ENCODE peak calls at places on chromosomes 1 and 21, in four cellular contexts. P is brain microvascular endothelial cell, W is A549, I is progenitor cell of endocrine pancreas. F is an unnamed sample.

GRCh38 chr1:121483961-121484424 is 299.2 kb downstream of the SRGAP2C start:
- DNase-seq in W (peak), I (no peak), P (peak), F (no peak)

GRCh38 chr21:45998276-45998701 is 16.7 kb downstream of the COL6A1 start:
- DNase-seq in P (no peak), W (no peak), I (no peak), F (no peak)

GRCh38 chr1:89547563-89548485 is 23.2 kb downstream of the LRRC8B start:
- DNase-seq in P (peak), I (no peak), W (peak), F (no peak)

GRCh38 chr21:35323947-35324346 is 274.8 kb upstream of the RUNX1 start:
- DNase-seq in P (no peak), W (no peak), I (no peak), F (no peak)

GRCh38 chr21:46394819-46395152 is 63.9 kb upstream of the DIP2A start:
- DNase-seq in W (no peak), P (no peak), I (no peak), F (no peak)

GRCh38 chr1:207830788-207831187 is 78.9 kb downstream of the CD46 start:
- DNase-seq in P (no peak), I (no peak), W (no peak), F (no peak)

GRCh38 chr1:58745666-58746065 is 38.2 kb downstream of the JUN start:
- DNase-seq in I (no peak), W (no peak), P (no peak), F (no peak)

GRCh38 chr1:176996455-176997090 is 167.9 kb downstream of the ASTN1 start:
- DNase-seq in I (no peak), W (no peak), P (no peak), F (no peak)

GRCh38 chr1:59163268-59164092 is 133.4 kb upstream of the FGGY start:
- DNase-seq in W (no peak), I (no peak), P (peak), F (no peak)

GRCh38 chr1:109763646-109764415 is at the start of gene EPS8L3:
- DNase-seq in I (no peak), P (no peak), W (peak), F (no peak)

GRCh38 chr1:184910596-184910995 is 63.7 kb downstream of the NIBAN1 start:
- DNase-seq in W (no peak), P (no peak), I (no peak), F (no peak)

GRCh38 chr1:163709636-163710035 is 387.9 kb downstream of the NUF2 start:
- DNase-seq in W (no peak), P (no peak), I (no peak), F (no peak)

GRCh38 chr1:172320723-172321122 is 99.8 kb upstream of the C1orf105 start:
- DNase-seq in P (peak), W (no peak), I (no peak), F (no peak)

GRCh38 chr1:62437273-62437945 is 560 bp downstream of the USP1 start:
- DNase-seq in W (no peak), I (no peak), P (no peak), F (no peak)

GRCh38 chr1:179814513-179814838 is 63.1 kb downstream of the TOR1AIP2 start:
- DNase-seq in I (no peak), W (no peak), P (no peak), F (no peak)

GRCh38 chr1:235745448-235746136 is 96.0 kb upstream of the GNG4 start:
- DNase-seq in P (no peak), W (no peak), I (no peak), F (no peak)

GRCh38 chr1:52368383-52369172 is 2.6 kb upstream of the CC2D1B start:
- DNase-seq in I (peak), P (peak), W (peak), F (no peak)

GRCh38 chr1:234871710-234872262 is 256.9 kb downstream of the TOMM20 start:
- DNase-seq in P (peak), I (no peak), W (no peak), F (no peak)

GRCh38 chr1:214604543-214604942 is 1.5 kb downstream of the CENPF start:
- DNase-seq in P (no peak), W (no peak), I (no peak), F (no peak)

GRCh38 chr21:20010691-20011200 is 987.5 kb upstream of the NCAM2 start:
- DNase-seq in W (no peak), P (no peak), I (no peak), F (no peak)

GRCh38 chr1:201659576-201659975 is 120.6 kb downstream of the NAV1 start:
- DNase-seq in P (no peak), I (no peak), W (no peak), F (no peak)

GRCh38 chr1:29676496-29676895 is 440.2 kb downstream of the PTPRU start:
- DNase-seq in I (no peak), P (no peak), W (no peak), F (no peak)

GRCh38 chr1:185681034-185681633 is 53.1 kb upstream of the HMCN1 start:
- DNase-seq in P (peak), I (no peak), W (peak), F (no peak)

GRCh38 chr21:41573902-41574690 is 66.1 kb upstream of the TMPRSS2 start:
- DNase-seq in W (no peak), P (no peak), I (no peak), F (no peak)

GRCh38 chr21:17925000-17925610 is 105.9 kb upstream of the C21orf91 start:
- DNase-seq in P (peak), W (peak), I (peak), F (no peak)

GRCh38 chr21:34129039-34129891 is 55.9 kb downstream of the MRPS6 start:
- DNase-seq in I (no peak), W (no peak), P (peak), F (no peak)
- TF ChIP-seq CTCF in I (peak), W (no peak), P (peak), F (no peak)

GRCh38 chr21:23401278-23401677 is 2206.0 kb downstream of the MRPL39 start:
- DNase-seq in P (no peak), I (no peak), W (peak), F (no peak)
- TF ChIP-seq CTCF in P (no peak), I (peak), W (no peak), F (no peak)

GRCh38 chr1:159054427-159054826 is 22.1 kb downstream of the AIM2 start:
- DNase-seq in W (no peak), P (no peak), I (no peak), F (no peak)

GRCh38 chr1:159051436-159051835 is 25.1 kb downstream of the AIM2 start:
- DNase-seq in P (no peak), I (no peak), W (no peak), F (no peak)

GRCh38 chr1:159055181-159055621 is 21.4 kb downstream of the AIM2 start:
- DNase-seq in I (no peak), P (no peak), W (no peak), F (no peak)

GRCh38 chr1:159058751-159059150 is 17.8 kb downstream of the AIM2 start:
- DNase-seq in W (no peak), I (no peak), P (no peak), F (no peak)

GRCh38 chr1:159056069-159056698 is 20.4 kb downstream of the AIM2 start:
- DNase-seq in P (no peak), W (no peak), I (no peak), F (no peak)
- TF ChIP-seq CTCF in P (peak), W (no peak), I (no peak), F (no peak)

DNA sequence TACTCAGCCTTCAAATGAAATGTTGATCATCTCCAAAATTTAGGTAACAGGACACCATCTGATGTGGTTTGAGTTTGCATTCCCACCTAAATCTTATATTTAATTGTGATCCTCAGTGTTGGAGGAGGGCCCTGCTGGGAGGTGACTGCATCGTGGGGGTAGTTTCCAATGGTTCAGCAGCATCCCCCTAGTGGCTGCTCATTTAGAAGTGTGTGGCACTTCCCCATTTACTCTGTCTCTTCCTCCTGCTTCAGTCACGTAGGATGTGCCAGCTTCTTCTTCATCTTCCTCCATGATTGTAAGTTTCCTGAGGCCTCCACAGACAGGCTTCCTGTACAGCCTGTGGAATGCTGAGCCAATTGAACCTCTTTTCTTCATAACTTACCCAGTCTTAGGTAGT is 731.2 kb downstream of the USP25 start:
- DNase-seq in P (no peak), W (no peak), I (no peak), F (no peak)
- TF ChIP-seq CTCF in P (peak), W (no peak), I (no peak), F (no peak)

DNA sequence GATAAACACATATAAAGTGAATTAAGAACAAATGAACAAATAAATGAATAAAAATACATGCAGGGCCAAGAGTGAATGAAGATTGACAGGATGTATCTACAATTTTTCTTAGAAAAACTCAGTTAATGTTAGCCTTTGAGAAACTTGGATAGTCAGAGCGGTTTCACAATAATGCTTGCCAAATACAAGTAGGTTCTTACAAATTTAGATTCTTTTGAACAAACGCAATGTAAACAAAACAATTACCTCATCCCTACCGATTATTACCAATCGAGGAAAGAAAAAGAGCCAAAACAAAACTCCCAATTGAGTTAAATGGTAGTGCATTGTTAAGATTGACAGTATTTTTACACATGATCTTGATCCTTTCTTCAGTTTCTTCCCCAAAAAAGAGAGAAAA is 176.9 kb upstream of the DEPDC1 start:
- DNase-seq in P (no peak), I (no peak), W (no peak), F (no peak)
- TF ChIP-seq CTCF in P (no peak), I (no peak), W (no peak), F (no peak)

F was measured in esophagus squamous epithelium.